ENCODE peak calls at places on chromosomes 5 and 9, in ten cellular contexts. One of them, this sample, is unnamed.

GRCh38 chr9:114799441-114799840 is 6.4 kb downstream of the TNFSF15 start:
- DNase-seq in GM12865: no peak
- DNase-seq in MM.1S: no peak
- DNase-seq in astrocyte: no peak
- DNase-seq in tibial artery: no peak
- DNase-seq in breast epithelium: no peak
- DNase-seq in upper lobe of left lung: no peak
- DNase-seq in fibroblast of mammary gland: no peak
- DNase-seq in dorsolateral prefrontal cortex: no peak
- DNase-seq in fibroblast of pulmonary artery: no peak
- DNase-seq in this sample: no peak

GRCh38 chr9:106393226-106393625 is 469.7 kb upstream of the ZNF462 start:
- DNase-seq in GM12865: no peak
- DNase-seq in upper lobe of left lung: no peak
- DNase-seq in MM.1S: no peak
- DNase-seq in dorsolateral prefrontal cortex: no peak
- DNase-seq in fibroblast of mammary gland: no peak
- DNase-seq in fibroblast of pulmonary artery: no peak
- DNase-seq in breast epithelium: no peak
- DNase-seq in astrocyte: no peak
- DNase-seq in tibial artery: no peak
- DNase-seq in this sample: no peak

GRCh38 chr9:22214497-22215031 is 205.5 kb upstream of the CDKN2B start:
- DNase-seq in fibroblast of pulmonary artery: no peak
- DNase-seq in fibroblast of mammary gland: peak
- DNase-seq in upper lobe of left lung: no peak
- DNase-seq in dorsolateral prefrontal cortex: no peak
- DNase-seq in tibial artery: no peak
- DNase-seq in breast epithelium: no peak
- DNase-seq in GM12865: no peak
- DNase-seq in MM.1S: no peak
- DNase-seq in astrocyte: peak
- DNase-seq in this sample: peak

GRCh38 chr9:77616191-77616590 is 31.9 kb downstream of the GNA14 start:
- DNase-seq in upper lobe of left lung: no peak
- DNase-seq in GM12865: no peak
- DNase-seq in tibial artery: no peak
- DNase-seq in breast epithelium: no peak
- DNase-seq in astrocyte: no peak
- DNase-seq in fibroblast of pulmonary artery: no peak
- DNase-seq in fibroblast of mammary gland: peak
- DNase-seq in MM.1S: no peak
- DNase-seq in dorsolateral prefrontal cortex: no peak
- DNase-seq in this sample: no peak

GRCh38 chr5:103918668-103919367 is 356.2 kb upstream of the NUDT12 start:
- DNase-seq in breast epithelium: no peak
- DNase-seq in tibial artery: no peak
- DNase-seq in astrocyte: peak
- DNase-seq in upper lobe of left lung: no peak
- DNase-seq in fibroblast of mammary gland: peak
- DNase-seq in GM12865: no peak
- DNase-seq in fibroblast of pulmonary artery: peak
- DNase-seq in MM.1S: peak
- DNase-seq in dorsolateral prefrontal cortex: no peak
- DNase-seq in this sample: peak

GRCh38 chr5:56757077-56757476 is 58.3 kb upstream of the MAP3K1 start:
- DNase-seq in fibroblast of pulmonary artery: no peak
- DNase-seq in fibroblast of mammary gland: no peak
- DNase-seq in breast epithelium: peak
- DNase-seq in GM12865: no peak
- DNase-seq in astrocyte: no peak
- DNase-seq in MM.1S: no peak
- DNase-seq in tibial artery: no peak
- DNase-seq in upper lobe of left lung: no peak
- DNase-seq in dorsolateral prefrontal cortex: no peak
- DNase-seq in this sample: peak

GRCh38 chr5:153542536-153542935 is 52.1 kb downstream of the GRIA1 start:
- DNase-seq in MM.1S: no peak
- DNase-seq in upper lobe of left lung: no peak
- DNase-seq in tibial artery: no peak
- DNase-seq in GM12865: no peak
- DNase-seq in dorsolateral prefrontal cortex: no peak
- DNase-seq in breast epithelium: no peak
- DNase-seq in fibroblast of mammary gland: peak
- DNase-seq in fibroblast of pulmonary artery: peak
- DNase-seq in astrocyte: peak
- DNase-seq in this sample: peak

GRCh38 chr9:107489144-107489673 is 360 bp downstream of the KLF4 start:
- DNase-seq in fibroblast of mammary gland: peak
- DNase-seq in tibial artery: no peak
- DNase-seq in upper lobe of left lung: no peak
- DNase-seq in breast epithelium: no peak
- DNase-seq in fibroblast of pulmonary artery: no peak
- DNase-seq in GM12865: peak
- DNase-seq in astrocyte: no peak
- DNase-seq in MM.1S: no peak
- DNase-seq in dorsolateral prefrontal cortex: no peak
- DNase-seq in this sample: no peak

GRCh38 chr9:11868795-11869194 is 824.4 kb upstream of the TYRP1 start:
- DNase-seq in MM.1S: peak
- DNase-seq in fibroblast of mammary gland: no peak
- DNase-seq in upper lobe of left lung: no peak
- DNase-seq in astrocyte: no peak
- DNase-seq in GM12865: no peak
- DNase-seq in tibial artery: no peak
- DNase-seq in fibroblast of pulmonary artery: no peak
- DNase-seq in breast epithelium: no peak
- DNase-seq in dorsolateral prefrontal cortex: no peak
- DNase-seq in this sample: no peak
- H3K4me3 ChIP-seq in MM.1S: no peak
- H3K4me3 ChIP-seq in fibroblast of mammary gland: no peak
- H3K4me3 ChIP-seq in upper lobe of left lung: no peak
- H3K4me3 ChIP-seq in astrocyte: no peak
- H3K4me3 ChIP-seq in GM12865: no peak
- H3K4me3 ChIP-seq in tibial artery: no peak
- H3K4me3 ChIP-seq in fibroblast of pulmonary artery: no peak
- H3K4me3 ChIP-seq in breast epithelium: no peak
- H3K4me3 ChIP-seq in dorsolateral prefrontal cortex: no peak
- H3K4me3 ChIP-seq in this sample: no peak

GRCh38 chr9:89743576-89744254 is 138.9 kb downstream of the GADD45G start:
- DNase-seq in dorsolateral prefrontal cortex: no peak
- DNase-seq in upper lobe of left lung: no peak
- DNase-seq in fibroblast of mammary gland: no peak
- DNase-seq in MM.1S: peak
- DNase-seq in breast epithelium: no peak
- DNase-seq in astrocyte: no peak
- DNase-seq in tibial artery: no peak
- DNase-seq in GM12865: peak
- DNase-seq in fibroblast of pulmonary artery: no peak
- DNase-seq in this sample: no peak
- TF ChIP-seq CTCF in dorsolateral prefrontal cortex: no peak
- TF ChIP-seq CTCF in upper lobe of left lung: no peak
- TF ChIP-seq CTCF in fibroblast of mammary gland: no peak
- TF ChIP-seq CTCF in MM.1S: peak
- TF ChIP-seq CTCF in breast epithelium: no peak
- TF ChIP-seq CTCF in astrocyte: no peak
- TF ChIP-seq CTCF in tibial artery: no peak
- TF ChIP-seq CTCF in GM12865: peak
- TF ChIP-seq CTCF in fibroblast of pulmonary artery: no peak
- TF ChIP-seq CTCF in this sample: no peak

DNA sequence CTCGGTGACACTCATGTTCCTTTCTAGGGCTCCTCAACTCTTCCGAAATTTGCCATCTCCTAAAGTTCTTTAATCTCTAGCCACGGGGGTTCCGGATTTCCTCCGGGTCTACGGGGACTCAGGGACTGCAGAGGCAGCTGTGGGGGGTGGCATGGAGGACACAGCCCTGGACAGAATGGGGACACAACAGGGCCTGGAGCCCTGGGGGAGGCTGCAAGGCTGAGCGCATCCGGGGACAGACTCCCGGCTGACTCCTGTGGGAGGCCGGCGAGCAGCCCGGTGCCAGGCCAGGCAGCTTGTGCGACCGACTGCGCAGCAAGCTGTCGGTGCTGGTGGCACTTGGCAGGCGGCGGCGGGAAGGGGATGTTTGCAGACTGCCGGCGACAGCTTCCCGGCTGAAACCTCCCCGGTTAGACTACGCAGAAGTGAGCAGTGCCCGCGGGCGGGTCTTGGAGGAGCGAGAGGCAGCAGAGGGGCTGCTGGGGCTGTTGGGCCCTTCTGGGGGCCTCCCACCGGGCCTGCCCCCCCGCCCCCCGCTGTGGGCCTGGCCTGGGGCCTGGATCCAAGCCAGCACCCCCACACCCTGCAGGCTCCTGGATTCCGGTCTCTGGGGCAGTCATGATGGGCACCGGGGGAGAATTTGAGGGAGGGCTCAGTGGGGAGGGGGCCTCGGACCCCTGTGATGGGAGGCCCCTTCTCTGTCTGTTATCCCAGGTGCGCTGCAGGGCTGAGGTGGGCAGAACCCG is 28.7 kb upstream of the UBAC1 start:
- DNase-seq in MM.1S: no peak
- DNase-seq in breast epithelium: no peak
- DNase-seq in fibroblast of pulmonary artery: no peak
- DNase-seq in tibial artery: no peak
- DNase-seq in GM12865: no peak
- DNase-seq in fibroblast of mammary gland: no peak
- DNase-seq in dorsolateral prefrontal cortex: peak
- DNase-seq in astrocyte: no peak
- DNase-seq in upper lobe of left lung: peak
- DNase-seq in this sample: no peak
- H3K4me3 ChIP-seq in MM.1S: no peak
- H3K4me3 ChIP-seq in breast epithelium: peak
- H3K4me3 ChIP-seq in fibroblast of pulmonary artery: no peak
- H3K4me3 ChIP-seq in tibial artery: no peak
- H3K4me3 ChIP-seq in GM12865: no peak
- H3K4me3 ChIP-seq in fibroblast of mammary gland: no peak
- H3K4me3 ChIP-seq in dorsolateral prefrontal cortex: peak
- H3K4me3 ChIP-seq in astrocyte: no peak
- H3K4me3 ChIP-seq in upper lobe of left lung: peak
- H3K4me3 ChIP-seq in this sample: no peak

GRCh38 chr9:98484218-98484617 is 224.5 kb downstream of the GABBR2 start:
- DNase-seq in MM.1S: no peak
- DNase-seq in GM12865: no peak
- DNase-seq in breast epithelium: no peak
- DNase-seq in dorsolateral prefrontal cortex: no peak
- DNase-seq in tibial artery: no peak
- DNase-seq in fibroblast of mammary gland: peak
- DNase-seq in fibroblast of pulmonary artery: peak
- DNase-seq in upper lobe of left lung: no peak
- DNase-seq in astrocyte: peak
- DNase-seq in this sample: peak
- TF ChIP-seq CTCF in MM.1S: no peak
- TF ChIP-seq CTCF in GM12865: no peak
- TF ChIP-seq CTCF in breast epithelium: no peak
- TF ChIP-seq CTCF in dorsolateral prefrontal cortex: no peak
- TF ChIP-seq CTCF in tibial artery: no peak
- TF ChIP-seq CTCF in fibroblast of mammary gland: peak
- TF ChIP-seq CTCF in fibroblast of pulmonary artery: peak
- TF ChIP-seq CTCF in upper lobe of left lung: no peak
- TF ChIP-seq CTCF in astrocyte: no peak
- TF ChIP-seq CTCF in this sample: peak

DNA sequence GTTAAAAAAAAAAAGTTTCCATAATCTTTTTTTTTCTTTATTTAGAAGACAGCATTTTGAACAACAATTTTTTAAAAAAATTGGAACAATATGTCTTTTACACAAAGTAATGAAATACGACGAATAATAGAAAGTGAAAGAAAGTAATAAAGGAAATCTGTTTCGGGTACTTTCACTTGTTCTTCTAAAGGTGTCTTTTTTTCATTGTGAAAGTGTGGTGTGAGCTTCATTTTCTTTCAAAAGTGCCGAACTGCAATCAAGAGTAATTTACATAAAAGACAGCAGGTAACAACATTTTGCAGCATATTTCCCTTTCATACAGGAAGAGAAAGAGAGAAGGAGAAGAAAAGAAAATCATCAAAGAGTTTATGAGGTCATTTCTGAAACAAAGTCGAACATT is 159.7 kb upstream of the CDH12 start:
- DNase-seq in upper lobe of left lung: no peak
- DNase-seq in fibroblast of mammary gland: no peak
- DNase-seq in MM.1S: peak
- DNase-seq in tibial artery: no peak
- DNase-seq in breast epithelium: no peak
- DNase-seq in astrocyte: no peak
- DNase-seq in fibroblast of pulmonary artery: no peak
- DNase-seq in GM12865: no peak
- DNase-seq in dorsolateral prefrontal cortex: no peak
- DNase-seq in this sample: no peak
- H3K4me3 ChIP-seq in upper lobe of left lung: peak
- H3K4me3 ChIP-seq in fibroblast of mammary gland: peak
- H3K4me3 ChIP-seq in MM.1S: no peak
- H3K4me3 ChIP-seq in tibial artery: no peak
- H3K4me3 ChIP-seq in breast epithelium: peak
- H3K4me3 ChIP-seq in astrocyte: peak
- H3K4me3 ChIP-seq in fibroblast of pulmonary artery: no peak
- H3K4me3 ChIP-seq in GM12865: no peak
- H3K4me3 ChIP-seq in dorsolateral prefrontal cortex: peak
- H3K4me3 ChIP-seq in this sample: no peak

DNA sequence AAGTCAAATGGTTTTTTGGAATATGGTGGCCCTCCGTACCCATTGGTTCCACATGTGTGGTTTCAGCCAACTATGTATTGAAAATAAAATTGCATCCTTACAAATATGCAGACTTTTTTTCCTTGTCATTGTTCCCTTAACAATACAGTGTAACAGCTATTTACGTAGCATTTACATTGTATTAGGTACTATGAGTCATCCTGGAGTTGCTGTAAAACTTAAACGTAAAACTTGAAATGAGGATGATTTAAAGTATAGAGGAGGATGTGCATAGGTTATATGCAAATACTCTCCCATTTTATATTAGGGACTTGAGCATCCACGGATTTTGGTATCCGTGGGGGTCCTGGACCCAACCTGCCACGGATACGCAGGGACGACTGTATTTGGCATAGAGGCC is 16.3 kb downstream of the SDHA start:
- DNase-seq in fibroblast of pulmonary artery: no peak
- DNase-seq in MM.1S: no peak
- DNase-seq in tibial artery: no peak
- DNase-seq in fibroblast of mammary gland: no peak
- DNase-seq in GM12865: no peak
- DNase-seq in upper lobe of left lung: no peak
- DNase-seq in astrocyte: no peak
- DNase-seq in dorsolateral prefrontal cortex: no peak
- DNase-seq in breast epithelium: no peak
- DNase-seq in this sample: no peak
- TF ChIP-seq CTCF in fibroblast of pulmonary artery: no peak
- TF ChIP-seq CTCF in MM.1S: no peak
- TF ChIP-seq CTCF in tibial artery: no peak
- TF ChIP-seq CTCF in fibroblast of mammary gland: no peak
- TF ChIP-seq CTCF in GM12865: no peak
- TF ChIP-seq CTCF in upper lobe of left lung: no peak
- TF ChIP-seq CTCF in astrocyte: no peak
- TF ChIP-seq CTCF in dorsolateral prefrontal cortex: no peak
- TF ChIP-seq CTCF in breast epithelium: no peak
- TF ChIP-seq CTCF in this sample: no peak

This sample was measured in AG10803.